ENCODE peak calls at places on chromosomes 12 and 14, in four cellular contexts. One of them, this sample, is unnamed.

GRCh38 chr12:50166776-50167025 is 468 bp downstream of the CERS5 start:
- DNase-seq in GM12865: peak
- DNase-seq in lung: peak
- DNase-seq in IMR-90: no peak
- DNase-seq in this sample: no peak

GRCh38 chr12:76374395-76375020 is 26.3 kb upstream of the BBS10 start:
- DNase-seq in GM12865: no peak
- DNase-seq in lung: no peak
- DNase-seq in IMR-90: peak
- DNase-seq in this sample: no peak

GRCh38 chr12:46471404-46471803 is 98.8 kb upstream of the SLC38A2 start:
- DNase-seq in GM12865: no peak
- DNase-seq in lung: no peak
- DNase-seq in IMR-90: no peak
- DNase-seq in this sample: no peak

GRCh38 chr12:51080136-51080535 is 3.3 kb downstream of the CSRNP2 start:
- DNase-seq in GM12865: no peak
- DNase-seq in lung: no peak
- DNase-seq in IMR-90: no peak
- DNase-seq in this sample: no peak

GRCh38 chr14:101876539-101876938 is 87.8 kb upstream of the DYNC1H1 start:
- DNase-seq in GM12865: peak
- DNase-seq in lung: peak
- DNase-seq in IMR-90: peak
- DNase-seq in this sample: peak

GRCh38 chr12:9109213-9109522 is 6.6 kb downstream of the A2M start:
- DNase-seq in GM12865: no peak
- DNase-seq in lung: no peak
- DNase-seq in IMR-90: no peak
- DNase-seq in this sample: no peak

GRCh38 chr14:56036353-56036752 is 81.9 kb upstream of the PELI2 start:
- DNase-seq in GM12865: no peak
- DNase-seq in lung: no peak
- DNase-seq in IMR-90: no peak
- DNase-seq in this sample: no peak

GRCh38 chr12:4147051-4147481 is 126.5 kb upstream of the CCND2 start:
- DNase-seq in GM12865: no peak
- DNase-seq in lung: no peak
- DNase-seq in IMR-90: no peak
- DNase-seq in this sample: no peak

GRCh38 chr12:110498984-110499706 is 2.8 kb downstream of the VPS29 start:
- DNase-seq in GM12865: no peak
- DNase-seq in lung: no peak
- DNase-seq in IMR-90: peak
- DNase-seq in this sample: no peak

GRCh38 chr12:112590281-112590680 is 171.5 kb downstream of the PTPN11 start:
- DNase-seq in GM12865: no peak
- DNase-seq in lung: no peak
- DNase-seq in IMR-90: no peak
- DNase-seq in this sample: no peak

GRCh38 chr12:79373896-79374499 is 316.8 kb downstream of the PAWR start:
- DNase-seq in GM12865: peak
- DNase-seq in lung: no peak
- DNase-seq in IMR-90: peak
- DNase-seq in this sample: no peak

GRCh38 chr12:119153477-119154434 is 25.0 kb upstream of the HSPB8 start:
- DNase-seq in GM12865: peak
- DNase-seq in lung: peak
- DNase-seq in IMR-90: peak
- DNase-seq in this sample: no peak

GRCh38 chr14:38250316-38250715 is 5.6 kb downstream of the CLEC14A start:
- DNase-seq in GM12865: no peak
- DNase-seq in lung: no peak
- DNase-seq in IMR-90: peak
- DNase-seq in this sample: no peak

GRCh38 chr12:4272976-4273650 is 449 bp upstream of the CCND2 start:
- DNase-seq in GM12865: no peak
- DNase-seq in lung: no peak
- DNase-seq in IMR-90: no peak
- DNase-seq in this sample: no peak

GRCh38 chr14:20697273-20698017 is 8.9 kb downstream of the ANG start:
- DNase-seq in GM12865: peak
- DNase-seq in lung: peak
- DNase-seq in IMR-90: peak
- DNase-seq in this sample: no peak

GRCh38 chr14:34212172-34212571 is 249.9 kb downstream of the SPTSSA start:
- DNase-seq in GM12865: no peak
- DNase-seq in lung: no peak
- DNase-seq in IMR-90: no peak
- DNase-seq in this sample: no peak

GRCh38 chr14:103726474-103726873 is 10.9 kb downstream of the ZFYVE21 start:
- DNase-seq in GM12865: no peak
- DNase-seq in lung: no peak
- DNase-seq in IMR-90: no peak
- DNase-seq in this sample: no peak

GRCh38 chr12:30603129-30603528 is 92.5 kb downstream of the IPO8 start:
- DNase-seq in GM12865: no peak
- DNase-seq in lung: no peak
- DNase-seq in IMR-90: no peak
- DNase-seq in this sample: no peak

GRCh38 chr12:57216931-57217871 is 607 bp downstream of the NXPH4 start:
- DNase-seq in GM12865: no peak
- DNase-seq in lung: no peak
- DNase-seq in IMR-90: no peak
- DNase-seq in this sample: no peak

GRCh38 chr12:110750784-110751461 is 8.2 kb upstream of the PPP1CC start:
- DNase-seq in GM12865: no peak
- DNase-seq in lung: no peak
- DNase-seq in IMR-90: no peak
- DNase-seq in this sample: no peak

GRCh38 chr12:114504311-114504710 is 98.4 kb upstream of the TBX5 start:
- DNase-seq in GM12865: no peak
- DNase-seq in lung: no peak
- DNase-seq in IMR-90: peak
- DNase-seq in this sample: no peak

GRCh38 chr12:92142251-92142896 is 3.3 kb downstream of the BTG1 start:
- DNase-seq in GM12865: no peak
- DNase-seq in lung: no peak
- DNase-seq in IMR-90: no peak
- DNase-seq in this sample: no peak

GRCh38 chr14:65949711-65950516 is 536.3 kb upstream of the CCDC196 start:
- DNase-seq in GM12865: peak
- DNase-seq in lung: peak
- DNase-seq in IMR-90: peak
- DNase-seq in this sample: peak

GRCh38 chr14:29236848-29237247 is 470.3 kb downstream of the FOXG1 start:
- DNase-seq in GM12865: no peak
- DNase-seq in lung: no peak
- DNase-seq in IMR-90: peak
- DNase-seq in this sample: no peak

GRCh38 chr12:12365931-12366431 is 9.1 kb downstream of the BORCS5 start:
- DNase-seq in GM12865: no peak
- DNase-seq in lung: no peak
- DNase-seq in IMR-90: peak
- DNase-seq in this sample: no peak

GRCh38 chr14:72521045-72521444 is 372.9 kb downstream of the DPF3 start:
- DNase-seq in GM12865: peak
- DNase-seq in lung: no peak
- DNase-seq in IMR-90: no peak
- DNase-seq in this sample: no peak

GRCh38 chr12:484096-484495 is 24.4 kb downstream of the B4GALNT3 start:
- DNase-seq in GM12865: no peak
- DNase-seq in lung: no peak
- DNase-seq in IMR-90: no peak
- DNase-seq in this sample: no peak

GRCh38 chr12:124525927-124526692 is 41.3 kb downstream of the NCOR2 start:
- DNase-seq in GM12865: no peak
- DNase-seq in lung: no peak
- DNase-seq in IMR-90: no peak
- DNase-seq in this sample: no peak

GRCh38 chr12:115341442-115341841 is 657.5 kb upstream of the TBX3 start:
- DNase-seq in GM12865: peak
- DNase-seq in lung: peak
- DNase-seq in IMR-90: peak
- DNase-seq in this sample: peak

GRCh38 chr14:53399057-53399456 is 245.9 kb upstream of the DDHD1 start:
- DNase-seq in GM12865: peak
- DNase-seq in lung: no peak
- DNase-seq in IMR-90: peak
- DNase-seq in this sample: no peak

GRCh38 chr12:45742590-45742989 is 13.1 kb downstream of the ARID2 start:
- DNase-seq in GM12865: no peak
- DNase-seq in lung: no peak
- DNase-seq in IMR-90: no peak
- DNase-seq in this sample: no peak

GRCh38 chr14:29494312-29494711 is 433.3 kb downstream of the PRKD1 start:
- DNase-seq in GM12865: no peak
- DNase-seq in lung: no peak
- DNase-seq in IMR-90: no peak
- DNase-seq in this sample: no peak

GRCh38 chr14:23864252-23864651 is 89.3 kb upstream of the DHRS4 start:
- DNase-seq in GM12865: no peak
- DNase-seq in lung: no peak
- DNase-seq in IMR-90: no peak
- DNase-seq in this sample: no peak

GRCh38 chr12:123499332-123499731 is 34.2 kb downstream of the RILPL1 start:
- DNase-seq in GM12865: no peak
- DNase-seq in lung: no peak
- DNase-seq in IMR-90: no peak
- DNase-seq in this sample: no peak

GRCh38 chr12:96146747-96147146 is 47.4 kb upstream of the ELK3 start:
- DNase-seq in GM12865: no peak
- DNase-seq in lung: no peak
- DNase-seq in IMR-90: no peak
- DNase-seq in this sample: no peak

GRCh38 chr12:44703311-44703910 is 172.7 kb downstream of the NELL2 start:
- DNase-seq in GM12865: no peak
- DNase-seq in lung: no peak
- DNase-seq in IMR-90: no peak
- DNase-seq in this sample: no peak

DNA sequence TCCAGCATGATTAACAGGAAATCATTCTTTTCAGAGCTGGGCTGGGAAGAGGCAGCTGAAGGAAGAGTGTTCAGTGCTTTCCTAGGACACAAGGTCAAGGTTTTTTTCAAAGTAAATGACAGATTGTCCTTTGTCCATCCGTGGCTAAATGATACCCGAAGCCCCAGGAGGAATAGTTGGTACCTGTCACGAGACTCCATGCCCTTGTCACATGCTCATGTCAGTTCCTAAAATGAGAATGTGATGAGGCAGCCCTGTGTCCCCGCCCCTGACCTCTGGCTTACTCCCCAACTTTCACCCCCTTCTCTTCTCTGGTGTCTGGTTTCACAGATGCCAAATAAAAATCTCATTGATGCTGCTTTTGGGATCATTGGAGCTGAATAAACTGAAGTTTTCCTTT is 65.2 kb downstream of the PPP1R36 start:
- DNase-seq in GM12865: no peak
- DNase-seq in lung: no peak
- DNase-seq in IMR-90: no peak
- DNase-seq in this sample: no peak
- H3K4me3 ChIP-seq in GM12865: no peak
- H3K4me3 ChIP-seq in lung: no peak
- H3K4me3 ChIP-seq in IMR-90: no peak
- H3K4me3 ChIP-seq in this sample: no peak

GRCh38 chr14:26966942-26967341 is 369.1 kb upstream of the NOVA1 start:
- DNase-seq in GM12865: no peak
- DNase-seq in lung: no peak
- DNase-seq in IMR-90: no peak
- DNase-seq in this sample: no peak
- TF ChIP-seq CTCF in GM12865: no peak
- TF ChIP-seq CTCF in lung: no peak
- TF ChIP-seq CTCF in IMR-90: no peak
- TF ChIP-seq CTCF in this sample: no peak

GRCh38 chr12:16130359-16130758 is 147.1 kb downstream of the SLC15A5 start:
- DNase-seq in GM12865: no peak
- DNase-seq in lung: no peak
- DNase-seq in IMR-90: no peak
- DNase-seq in this sample: no peak
- H3K4me3 ChIP-seq in GM12865: no peak
- H3K4me3 ChIP-seq in lung: no peak
- H3K4me3 ChIP-seq in IMR-90: no peak
- H3K4me3 ChIP-seq in this sample: no peak

GRCh38 chr14:100854435-100854834 is 28.5 kb downstream of the MEG3 start:
- DNase-seq in GM12865: no peak
- DNase-seq in lung: no peak
- DNase-seq in IMR-90: no peak
- DNase-seq in this sample: no peak

GRCh38 chr14:100851946-100852620 is 26.2 kb downstream of the MEG3 start:
- DNase-seq in GM12865: no peak
- DNase-seq in lung: no peak
- DNase-seq in IMR-90: no peak
- DNase-seq in this sample: no peak

GRCh38 chr14:100849432-100849831 is 23.5 kb downstream of the MEG3 start:
- DNase-seq in GM12865: no peak
- DNase-seq in lung: no peak
- DNase-seq in IMR-90: peak
- DNase-seq in this sample: no peak

GRCh38 chr14:100851586-100851916 is 25.6 kb downstream of the MEG3 start:
- DNase-seq in GM12865: no peak
- DNase-seq in lung: no peak
- DNase-seq in IMR-90: no peak
- DNase-seq in this sample: no peak

DNA sequence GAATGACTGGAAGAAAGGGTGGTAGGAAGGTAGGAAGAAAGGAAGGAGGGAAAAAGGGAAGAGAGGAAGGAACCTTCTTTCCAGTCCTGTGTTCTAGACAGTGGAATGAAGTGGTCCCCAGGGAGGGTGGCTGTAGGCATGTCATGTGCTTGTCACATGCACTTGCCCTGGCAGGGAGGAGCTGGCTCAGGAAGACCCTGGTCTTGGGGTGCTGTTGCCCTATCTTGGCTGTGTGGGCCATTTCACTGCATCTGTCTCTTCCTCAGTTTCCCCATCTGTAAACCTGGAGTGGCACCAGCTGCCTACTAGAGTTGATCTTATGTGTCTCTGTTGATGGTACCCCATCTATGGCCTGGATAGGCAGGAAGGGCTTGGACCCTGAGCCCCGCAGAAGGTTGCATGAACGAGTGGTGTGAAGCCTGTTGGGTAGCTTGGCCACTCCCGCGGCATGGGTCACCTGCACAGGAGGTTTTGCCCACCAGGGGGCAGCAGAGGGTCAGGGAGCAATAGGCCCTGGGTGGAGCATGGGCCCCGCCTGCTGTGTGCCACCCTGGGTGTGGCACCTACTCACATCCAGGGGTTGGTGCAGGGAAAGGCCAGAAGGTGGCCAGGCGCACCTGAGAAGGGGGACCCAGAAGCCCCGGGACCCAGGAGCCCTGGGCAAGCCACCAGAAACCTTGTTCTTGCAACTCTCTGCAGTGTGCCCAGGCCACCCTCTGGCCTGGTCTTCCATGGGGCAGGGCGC is 25.1 kb downstream of the MEG3 start:
- DNase-seq in GM12865: peak
- DNase-seq in lung: peak
- DNase-seq in IMR-90: no peak
- DNase-seq in this sample: peak
- TF ChIP-seq CTCF in GM12865: peak
- TF ChIP-seq CTCF in lung: peak
- TF ChIP-seq CTCF in IMR-90: peak
- TF ChIP-seq CTCF in this sample: peak

GRCh38 chr12:66813137-66813867 is 134.4 kb upstream of the GRIP1 start:
- DNase-seq in GM12865: no peak
- DNase-seq in lung: no peak
- DNase-seq in IMR-90: no peak
- DNase-seq in this sample: no peak
- H3K4me3 ChIP-seq in GM12865: no peak
- H3K4me3 ChIP-seq in lung: no peak
- H3K4me3 ChIP-seq in IMR-90: no peak
- H3K4me3 ChIP-seq in this sample: no peak

This sample was measured in GM12864.